ENCODE peak calls at places on chromosomes 5 and 9, in five cellular contexts. J is neural crest cell, Q is endodermal cell, A is upper lobe of right lung, W is heart right ventricle. D is an unnamed sample.

GRCh38 chr5:175700991-175701390 is 43.1 kb downstream of the HRH2 start:
- DNase-seq in A (peak; percentile 3), Q (no peak), W (no peak), J (no peak), D (no peak)

GRCh38 chr5:75529185-75529584 is 17.5 kb downstream of the POLK start:
- DNase-seq in W (no peak), A (no peak), Q (no peak), J (no peak), D (no peak)

GRCh38 chr5:12162863-12163262 is 258.6 kb upstream of the CTNND2 start:
- DNase-seq in W (no peak), A (no peak), J (no peak), Q (no peak), D (no peak)

GRCh38 chr9:76608562-76609254 is 149.7 kb downstream of the GCNT1 start:
- DNase-seq in A (no peak), Q (no peak), W (no peak), J (no peak), D (no peak)

GRCh38 chr5:55324815-55325418 is 17.1 kb downstream of the MTREX start:
- DNase-seq in J (no peak), A (no peak), Q (no peak), W (no peak), D (no peak)

GRCh38 chr9:74861773-74862172 is 25.9 kb downstream of the TRPM6 start:
- DNase-seq in Q (no peak), J (no peak), A (no peak), W (no peak), D (no peak)

GRCh38 chr5:175895701-175896102 is 24.3 kb downstream of the CPLX2 start:
- DNase-seq in W (no peak), Q (no peak), A (no peak), J (no peak), D (peak; percentile 9)

GRCh38 chr9:118829334-118829733 is 539.9 kb downstream of the BRINP1 start:
- DNase-seq in W (no peak), Q (no peak), A (no peak), J (no peak), D (no peak)

GRCh38 chr9:89179535-89179919 is 909 bp upstream of the SHC3 start:
- DNase-seq in A (no peak), W (no peak), Q (no peak), J (no peak), D (no peak)

GRCh38 chr5:144219869-144220268 is 49.2 kb downstream of the KCTD16 start:
- DNase-seq in A (no peak), Q (no peak), W (no peak), J (no peak), D (no peak)

GRCh38 chr5:73263001-73263710 is 90.2 kb downstream of the TMEM174 start:
- DNase-seq in Q (no peak), J (no peak), A (no peak), W (no peak), D (no peak)

GRCh38 chr9:135221576-135221950 is 134.1 kb downstream of the OLFM1 start:
- DNase-seq in W (no peak), J (no peak), A (no peak), Q (no peak), D (no peak)

GRCh38 chr5:124301850-124302249 is 444.6 kb downstream of the ZNF608 start:
- DNase-seq in J (no peak), Q (no peak), W (no peak), A (no peak), D (peak; percentile 85)

GRCh38 chr9:93582115-93582514 is 5.7 kb downstream of the PHF2 start:
- DNase-seq in A (peak; percentile 76), Q (peak; percentile 44), J (no peak), W (no peak), D (no peak)

GRCh38 chr5:177183766-177184165 is 50.2 kb downstream of the NSD1 start:
- DNase-seq in W (no peak), Q (no peak), A (no peak), J (no peak), D (no peak)

GRCh38 chr5:170937914-170938313 is 76.1 kb downstream of the RANBP17 start:
- DNase-seq in Q (no peak), W (no peak), A (no peak), J (no peak), D (no peak)

GRCh38 chr5:117249086-117249815 is 674.6 kb upstream of the SEMA6A start:
- DNase-seq in J (no peak), W (no peak), Q (no peak), A (no peak), D (no peak)

GRCh38 chr5:175059687-175060194 is 335.4 kb downstream of the MSX2 start:
- DNase-seq in Q (peak; percentile 92), A (no peak), J (peak; percentile 63), W (peak; percentile 33), D (no peak)

GRCh38 chr9:137078701-137079400 is 1.5 kb downstream of the UAP1L1 start:
- DNase-seq in W (no peak), A (peak; percentile 65), J (no peak), Q (peak; percentile 89), D (no peak)

GRCh38 chr5:139417214-139417613 is 13.3 kb upstream of the SPATA24 start:
- DNase-seq in J (no peak), W (no peak), A (no peak), Q (no peak), D (no peak)

GRCh38 chr5:139684881-139685749 is 37.0 kb downstream of the CXXC5 start:
- DNase-seq in J (no peak), W (no peak), Q (peak; percentile 65), A (no peak), D (no peak)

GRCh38 chr5:59856324-59856723 is 37.2 kb downstream of the PDE4D start:
- DNase-seq in J (no peak), Q (no peak), A (no peak), W (no peak), D (no peak)

GRCh38 chr5:71865202-71865601 is 146.1 kb downstream of the CARTPT start:
- DNase-seq in J (no peak), W (no peak), Q (no peak), A (no peak), D (no peak)

GRCh38 chr9:113511856-113512761 is 48.6 kb downstream of the RGS3 start:
- DNase-seq in A (no peak), W (no peak), Q (no peak), J (no peak), D (peak; percentile 48)

GRCh38 chr5:154766558-154767281 is 11.5 kb downstream of the LARP1 start:
- DNase-seq in A (no peak), W (no peak), J (no peak), Q (no peak), D (no peak)

GRCh38 chr9:37062331-37062730 is 28.3 kb upstream of the PAX5 start:
- DNase-seq in A (no peak), J (no peak), Q (no peak), W (no peak), D (no peak)

DNA sequence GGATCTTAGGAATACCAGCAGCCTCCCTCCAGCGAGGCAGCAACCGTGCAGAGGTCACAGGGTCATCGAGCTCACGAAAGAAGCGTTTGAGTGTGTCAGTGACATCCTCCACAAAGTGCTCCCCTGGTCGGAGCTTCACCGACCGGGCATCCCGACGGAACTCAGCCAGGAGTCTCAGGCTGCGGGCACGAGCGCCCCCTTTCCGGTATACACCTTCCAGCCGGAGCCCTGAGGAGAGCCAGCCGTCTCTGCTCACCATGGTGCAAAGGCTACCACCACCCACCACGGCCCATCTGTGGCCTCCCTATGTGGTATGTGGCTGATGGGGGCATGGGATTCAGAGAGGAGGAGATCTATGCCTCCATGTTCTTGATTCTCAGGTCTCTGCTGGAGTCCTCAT is 10.8 kb upstream of the FCHSD1 start:
- DNase-seq in Q (no peak), J (no peak), W (no peak), A (peak; percentile 27), D (no peak)
- TF ChIP-seq CTCF in Q (no peak), J (no peak), W (no peak), A (no peak), D (no peak)

GRCh38 chr9:19102631-19103345 is at the start of gene HAUS6:
- DNase-seq in Q (peak; percentile 97), J (peak; percentile 84), A (peak; percentile 98), W (peak; percentile 95), D (peak; percentile 88)
- TF ChIP-seq CTCF in Q (peak; percentile 68), J (peak; percentile 62), A (peak; percentile 50), W (peak; percentile 54), D (peak; percentile 46)

GRCh38 chr5:169119287-169120048 is 181.5 kb downstream of the SLIT3 start:
- DNase-seq in W (no peak), J (no peak), A (no peak), Q (no peak), D (no peak)

GRCh38 chr5:169121631-169122420 is 179.1 kb downstream of the SLIT3 start:
- DNase-seq in A (no peak), J (no peak), W (no peak), Q (no peak), D (no peak)

GRCh38 chr5:169114466-169114865 is 186.5 kb downstream of the SLIT3 start:
- DNase-seq in Q (no peak), A (no peak), J (no peak), W (no peak), D (no peak)

GRCh38 chr5:169115725-169116124 is 185.2 kb downstream of the SLIT3 start:
- DNase-seq in A (no peak), W (no peak), J (no peak), Q (no peak), D (no peak)

GRCh38 chr5:169116961-169117461 is 183.9 kb downstream of the SLIT3 start:
- DNase-seq in A (no peak), Q (peak; percentile 89), W (no peak), J (no peak), D (no peak)
- TF ChIP-seq CTCF in A (no peak), Q (peak; percentile 80), W (peak; percentile 31), J (peak; percentile 22), D (peak; percentile 30)

DNA sequence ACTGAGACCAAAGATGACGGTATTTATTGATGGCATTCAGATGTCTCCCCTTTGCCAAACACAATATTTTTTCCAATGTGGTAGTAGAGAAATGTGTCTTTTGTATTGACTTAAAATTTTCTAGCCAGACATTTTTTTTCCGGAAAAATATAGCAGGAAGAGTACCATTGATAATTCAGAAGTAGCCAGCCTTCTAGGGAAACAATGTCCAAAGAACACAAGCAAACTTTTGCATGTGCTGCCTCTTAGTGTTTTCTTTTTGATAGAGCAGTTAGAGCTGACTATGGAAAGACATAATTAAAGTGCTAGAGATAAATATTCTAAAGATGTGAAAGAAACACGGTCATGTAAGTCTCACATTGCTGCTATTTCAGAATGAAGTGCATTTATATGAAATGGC is 231.4 kb downstream of the MARCHF11 start:
- DNase-seq in W (no peak), A (no peak), J (no peak), Q (no peak), D (no peak)
- TF ChIP-seq CTCF in W (no peak), A (no peak), J (no peak), Q (no peak), D (no peak)

GRCh38 chr5:8473827-8474568 is 605.0 kb downstream of the MTRR start:
- DNase-seq in Q (peak; percentile 77), A (no peak), J (no peak), W (no peak), D (no peak)
- TF ChIP-seq CTCF in Q (peak; percentile 87), A (no peak), J (peak; percentile 44), W (no peak), D (no peak)